ENCODE peak calls at places on chromosomes 7 and 10, in seven cellular contexts. D is activated CD8-positive, alpha-beta memory T cell treated with anti-CD3 and anti-CD28 coated beads for 4 hours; H is breast epithelium; Q is fibroblast of lung; W is activated naive CD4-positive, alpha-beta T cell; Y is C1 segment of cervical spinal cord; O is GM23248. R is an unnamed sample.

GRCh38 chr10:71864861-71865473 is 13.9 kb upstream of the PSAP start:
- DNase-seq in W (no peak), H (no peak), D (no peak), Y (no peak), Q (peak), O (peak), R (no peak)

GRCh38 chr10:100998991-100999741 is 442 bp upstream of the LZTS2 start:
- DNase-seq in Y (peak), W (peak), D (peak), H (peak), O (peak), Q (peak), R (peak)

GRCh38 chr10:63421591-63421990 is 44.2 kb downstream of the JMJD1C start:
- DNase-seq in O (no peak), D (no peak), Q (no peak), H (no peak), Y (no peak), W (no peak), R (no peak)

GRCh38 chr10:14953452-14954000 is 370 bp downstream of the DCLRE1C start:
- DNase-seq in O (peak), H (peak), W (no peak), Y (peak), Q (peak), D (no peak), R (no peak)

GRCh38 chr10:32253821-32254220 is 93.1 kb downstream of the EPC1 start:
- DNase-seq in H (no peak), Y (no peak), O (no peak), D (no peak), W (no peak), Q (no peak), R (no peak)

GRCh38 chr7:925601-926000 is 28.9 kb downstream of the ADAP1 start:
- DNase-seq in O (no peak), Y (peak), D (peak), W (no peak), Q (no peak), H (no peak), R (peak)

GRCh38 chr10:117432866-117433265 is 57.6 kb upstream of the PDZD8 start:
- DNase-seq in Y (no peak), O (no peak), W (no peak), D (no peak), Q (no peak), H (no peak), R (no peak)

GRCh38 chr7:12297283-12297682 is 86.2 kb downstream of the TMEM106B start:
- DNase-seq in H (no peak), W (no peak), Y (no peak), Q (no peak), D (no peak), O (no peak), R (no peak)

GRCh38 chr10:113666682-113667252 is 2.9 kb upstream of the NRAP start:
- DNase-seq in D (no peak), W (no peak), Q (no peak), O (peak), Y (no peak), H (no peak), R (no peak)

GRCh38 chr10:33098966-33099663 is 141.1 kb upstream of the ITGB1 start:
- DNase-seq in D (no peak), Y (no peak), W (no peak), H (no peak), O (peak), Q (no peak), R (no peak)

GRCh38 chr7:134737561-134738353 is 41.7 kb upstream of the CALD1 start:
- DNase-seq in H (no peak), Q (peak), O (peak), Y (no peak), W (no peak), D (no peak), R (no peak)

GRCh38 chr10:43867667-43868361 is 219.1 kb upstream of the ZNF32 start:
- DNase-seq in O (peak), D (no peak), Q (peak), W (no peak), Y (no peak), H (no peak), R (no peak)

GRCh38 chr7:20959281-20959680 is 172.6 kb upstream of the SP8 start:
- DNase-seq in W (no peak), Y (no peak), O (no peak), H (no peak), Q (no peak), D (no peak), R (no peak)

GRCh38 chr7:98287486-98287959 is 6.0 kb downstream of the BRI3 start:
- DNase-seq in Y (no peak), H (peak), O (no peak), W (no peak), D (no peak), Q (no peak), R (peak)

GRCh38 chr7:91683823-91684222 is 196.7 kb downstream of the MTERF1 start:
- DNase-seq in Y (no peak), W (no peak), H (no peak), D (no peak), Q (peak), O (peak), R (no peak)

GRCh38 chr10:13690281-13690825 is 103.6 kb downstream of the PRPF18 start:
- DNase-seq in W (no peak), Y (no peak), D (no peak), O (no peak), H (peak), Q (no peak), R (no peak)

R was measured in left lung.